ENCODE peak calls at places on chromosomes 5 and 9, in eight cellular contexts. Z, G, E, B, D, K, U and X are unnamed samples.

GRCh38 chr9:81320909-81321482 is 368.4 kb downstream of the TLE1 start:
- DNase-seq in Z (no peak), G (no peak), E (no peak), B (no peak), D (no peak), K (no peak), U (no peak), X (no peak)

GRCh38 chr5:38715671-38716070 is 130.1 kb upstream of the OSMR start:
- DNase-seq in Z (no peak), G (no peak), E (no peak), B (no peak), D (no peak), K (no peak), U (no peak), X (no peak)

GRCh38 chr9:104907278-104907951 is 20.5 kb downstream of the ABCA1 start:
- DNase-seq in Z (no peak), G (no peak), E (no peak), B (no peak), D (no peak), K (no peak), U (peak), X (no peak)

GRCh38 chr5:98397081-98397480 is 376.4 kb upstream of the RGMB start:
- DNase-seq in Z (no peak), G (no peak), E (no peak), B (no peak), D (no peak), K (no peak), U (no peak), X (no peak)

GRCh38 chr5:125301704-125302103 is 555.3 kb upstream of the ZNF608 start:
- DNase-seq in Z (no peak), G (no peak), E (no peak), B (no peak), D (no peak), K (no peak), U (no peak), X (no peak)

GRCh38 chr5:87154191-87154590 is 113.5 kb upstream of the RASA1 start:
- DNase-seq in Z (no peak), G (no peak), E (no peak), B (no peak), D (no peak), K (no peak), U (no peak), X (no peak)

GRCh38 chr9:36316049-36316448 is 57.8 kb upstream of the GNE start:
- DNase-seq in Z (no peak), G (no peak), E (no peak), B (no peak), D (no peak), K (no peak), U (no peak), X (no peak)

GRCh38 chr9:81557957-81558791 is 131.2 kb downstream of the TLE1 start:
- DNase-seq in Z (no peak), G (no peak), E (no peak), B (no peak), D (no peak), K (no peak), U (peak), X (no peak)

GRCh38 chr5:112002368-112002767 is 245.4 kb upstream of the NREP start:
- DNase-seq in Z (no peak), G (no peak), E (no peak), B (no peak), D (no peak), K (no peak), U (no peak), X (no peak)

GRCh38 chr9:111455638-111456037 is 28.5 kb downstream of the ECPAS start:
- DNase-seq in Z (no peak), G (no peak), E (no peak), B (no peak), D (no peak), K (no peak), U (no peak), X (no peak)

GRCh38 chr5:123937230-123937629 is 425.3 kb downstream of the CSNK1G3 start:
- DNase-seq in Z (no peak), G (peak), E (peak), B (no peak), D (no peak), K (no peak), U (peak), X (no peak)